ENCODE peak calls at places on chromosome 13, in seven cellular contexts. T, U, L, F, P, C and K are unnamed samples.

GRCh38 chr13:101767096-101767495 is 314.6 kb downstream of the ITGBL1 start:
- DNase-seq in T (no peak), U (no peak), L (no peak), F (no peak), P (no peak), C (no peak), K (no peak)

GRCh38 chr13:34419025-34419424 is 523.0 kb upstream of the NBEA start:
- DNase-seq in T (no peak), U (no peak), L (no peak), F (no peak), P (no peak), C (no peak), K (no peak)

GRCh38 chr13:57409656-57410055 is 221.9 kb upstream of the PCDH17 start:
- DNase-seq in T (no peak), U (no peak), L (no peak), F (no peak), P (no peak), C (no peak), K (no peak)

GRCh38 chr13:76973920-76974617 is 17.8 kb upstream of the CLN5 start:
- DNase-seq in T (no peak), U (no peak), L (no peak), F (no peak), P (no peak), C (no peak), K (no peak)

GRCh38 chr13:27792393-27793218 is at the start of gene GSX1:
- DNase-seq in T (peak), U (peak), L (peak), F (no peak), P (peak), C (peak), K (peak)

GRCh38 chr13:43874512-43875092 is 4.9 kb downstream of the CCDC122 start:
- DNase-seq in T (no peak), U (peak), L (peak), F (no peak), P (no peak), C (no peak), K (peak)

GRCh38 chr13:25018729-25019115 is 77.2 kb upstream of the PABPC3 start:
- DNase-seq in T (no peak), U (no peak), L (no peak), F (peak), P (no peak), C (no peak), K (no peak)

GRCh38 chr13:52845766-52846566 is 2.5 kb downstream of the PCDH8 start:
- DNase-seq in T (peak), U (peak), L (no peak), F (peak), P (no peak), C (peak), K (no peak)

GRCh38 chr13:42992585-42993122 is 613 bp upstream of the EPSTI1 start:
- DNase-seq in T (peak), U (no peak), L (no peak), F (no peak), P (no peak), C (peak), K (no peak)

GRCh38 chr13:39385621-39386231 is 217.3 kb downstream of the LHFPL6 start:
- DNase-seq in T (no peak), U (peak), L (no peak), F (no peak), P (peak), C (no peak), K (peak)

GRCh38 chr13:109400625-109401257 is 385.6 kb downstream of the IRS2 start:
- DNase-seq in T (no peak), U (no peak), L (no peak), F (no peak), P (no peak), C (no peak), K (no peak)

DNA sequence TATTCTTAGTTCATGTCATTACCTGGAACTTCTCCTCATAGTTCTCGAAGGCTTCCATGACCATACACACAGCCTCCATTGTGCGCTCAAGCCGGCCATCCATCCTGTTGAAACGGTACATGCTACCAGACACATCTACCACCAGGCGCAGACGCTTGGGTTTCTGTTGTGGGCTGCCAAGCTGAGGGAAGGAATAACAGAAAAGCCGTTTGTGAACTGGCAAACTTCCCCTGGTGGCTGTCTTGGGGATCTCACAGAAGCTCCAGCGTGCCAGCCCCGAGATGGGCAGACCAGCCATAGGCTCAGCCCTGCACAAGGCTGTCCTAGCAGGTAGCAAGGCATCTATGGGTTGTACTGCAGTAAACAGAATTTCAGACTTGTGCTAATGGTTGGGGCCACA is 130.1 kb downstream of the RGCC start:
- DNase-seq in T (no peak), U (no peak), L (no peak), F (no peak), P (no peak), C (peak), K (no peak)
- TF ChIP-seq CTCF in T (no peak), U (no peak), L (peak), F (no peak), P (peak), C (peak), K (no peak)

GRCh38 chr13:108278466-108278865 is 8.9 kb downstream of the TNFSF13B start:
- DNase-seq in T (no peak), U (no peak), L (no peak), F (no peak), P (no peak), C (no peak), K (no peak)

GRCh38 chr13:108281941-108282340 is 12.4 kb downstream of the TNFSF13B start:
- DNase-seq in T (no peak), U (no peak), L (no peak), F (no peak), P (no peak), C (no peak), K (no peak)

GRCh38 chr13:108288741-108289140 is 19.2 kb downstream of the TNFSF13B start:
- DNase-seq in T (no peak), U (no peak), L (no peak), F (no peak), P (no peak), C (no peak), K (no peak)

DNA sequence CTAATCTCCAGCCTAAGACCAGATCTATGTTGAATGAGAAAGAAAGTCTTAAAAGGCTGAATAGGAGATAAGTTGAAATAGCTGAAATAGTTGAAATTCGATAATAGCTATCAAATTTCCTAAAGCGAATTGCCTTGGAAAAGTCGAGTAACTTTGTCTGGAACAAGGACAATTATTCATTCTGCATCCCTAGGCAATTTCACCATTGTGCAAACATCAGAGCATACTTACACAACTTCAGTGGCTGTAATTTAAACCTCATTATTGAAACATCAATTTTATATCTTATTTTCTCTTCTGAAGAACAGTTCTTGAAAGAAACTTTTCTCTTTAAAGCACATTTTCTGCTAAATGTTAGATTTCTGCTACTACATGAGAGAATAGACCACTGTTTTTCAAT is 13.6 kb downstream of the TNFSF13B start:
- DNase-seq in T (no peak), U (no peak), L (no peak), F (no peak), P (no peak), C (no peak), K (peak)
- TF ChIP-seq CTCF in T (no peak), U (no peak), L (no peak), F (no peak), P (no peak), C (no peak), K (no peak)

DNA sequence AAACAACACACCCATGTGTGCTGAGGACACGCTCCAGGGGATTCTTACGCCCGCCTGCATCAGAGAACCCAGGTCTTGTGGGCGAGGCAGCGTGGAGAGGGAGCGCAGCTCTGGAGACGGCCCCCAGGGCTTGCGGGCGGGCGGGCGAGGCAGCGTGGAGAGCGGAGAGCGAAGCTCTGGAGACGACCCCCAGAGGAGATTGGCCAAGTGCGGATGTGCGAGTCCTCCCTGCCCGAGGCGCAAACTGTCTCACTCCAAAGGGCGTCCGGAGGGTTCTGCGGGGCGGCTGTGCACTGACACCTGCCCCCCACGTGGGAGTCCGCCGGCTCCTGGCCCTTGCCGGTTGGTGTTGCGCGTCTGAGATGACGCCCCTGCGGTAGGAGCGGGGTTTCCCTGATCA is 39.8 kb downstream of the MCF2L start:
- DNase-seq in T (no peak), U (no peak), L (no peak), F (no peak), P (no peak), C (no peak), K (no peak)
- TF ChIP-seq CTCF in T (no peak), U (no peak), L (no peak), F (no peak), P (no peak), C (no peak), K (no peak)

DNA sequence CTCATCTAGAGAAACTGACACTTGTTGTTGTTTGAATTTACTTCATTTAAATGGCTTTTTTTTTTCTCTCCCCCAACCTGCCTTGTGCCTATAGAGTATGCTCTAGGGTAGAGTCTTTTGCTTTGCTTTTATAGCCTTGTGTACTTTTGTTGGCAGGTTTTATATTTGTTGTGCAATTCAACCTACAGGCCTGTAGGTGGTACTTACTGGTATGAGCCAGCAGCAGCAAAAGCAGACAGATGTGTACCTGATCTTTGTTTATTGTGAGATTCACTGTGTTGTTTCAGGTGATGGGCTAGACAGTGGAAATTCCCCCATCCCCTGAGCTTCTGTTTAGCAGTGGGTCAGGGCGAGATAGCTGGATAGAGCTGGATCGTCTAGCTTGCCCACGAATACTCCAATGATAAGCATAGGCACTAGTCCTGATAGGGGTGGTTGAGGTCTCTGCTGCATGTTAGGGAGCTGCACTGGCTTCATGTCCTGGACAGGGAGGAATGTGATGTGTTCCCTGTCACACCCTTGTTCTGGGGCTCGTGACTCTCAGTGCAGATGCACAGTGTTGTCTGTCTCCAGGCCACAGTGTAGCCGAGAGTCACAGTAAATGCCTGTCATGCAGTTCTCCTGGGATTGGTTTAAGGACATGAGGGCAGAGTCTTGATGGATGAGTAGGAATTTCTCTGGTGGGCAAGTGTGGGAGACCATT is 21.3 kb downstream of the DNAJC3 start:
- DNase-seq in T (no peak), U (peak), L (no peak), F (no peak), P (no peak), C (no peak), K (no peak)
- TF ChIP-seq CTCF in T (no peak), U (peak), L (peak), F (peak), P (peak), C (no peak), K (peak)

DNA sequence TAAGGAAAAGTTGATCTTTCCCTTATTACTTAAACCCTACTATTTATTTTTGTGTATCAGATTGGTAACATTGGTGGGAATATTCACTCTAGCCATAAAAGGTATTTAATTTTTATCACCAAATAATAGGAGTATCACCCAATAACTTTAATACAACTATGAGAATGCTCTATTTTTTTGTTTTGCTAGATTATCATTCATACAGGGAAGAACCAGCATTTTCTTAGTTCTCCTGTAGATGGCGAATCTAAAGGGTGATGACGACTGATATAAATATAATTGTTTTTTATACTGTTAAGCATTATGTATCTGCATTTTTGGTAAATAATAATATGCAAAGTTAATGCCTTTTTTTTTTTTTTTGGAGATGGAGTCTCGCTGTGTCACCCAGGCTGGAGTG is 7.9 kb upstream of the FRY start:
- DNase-seq in T (no peak), U (no peak), L (no peak), F (no peak), P (no peak), C (no peak), K (no peak)
- TF ChIP-seq CTCF in T (no peak), U (peak), L (peak), F (no peak), P (peak), C (no peak), K (peak)

DNA sequence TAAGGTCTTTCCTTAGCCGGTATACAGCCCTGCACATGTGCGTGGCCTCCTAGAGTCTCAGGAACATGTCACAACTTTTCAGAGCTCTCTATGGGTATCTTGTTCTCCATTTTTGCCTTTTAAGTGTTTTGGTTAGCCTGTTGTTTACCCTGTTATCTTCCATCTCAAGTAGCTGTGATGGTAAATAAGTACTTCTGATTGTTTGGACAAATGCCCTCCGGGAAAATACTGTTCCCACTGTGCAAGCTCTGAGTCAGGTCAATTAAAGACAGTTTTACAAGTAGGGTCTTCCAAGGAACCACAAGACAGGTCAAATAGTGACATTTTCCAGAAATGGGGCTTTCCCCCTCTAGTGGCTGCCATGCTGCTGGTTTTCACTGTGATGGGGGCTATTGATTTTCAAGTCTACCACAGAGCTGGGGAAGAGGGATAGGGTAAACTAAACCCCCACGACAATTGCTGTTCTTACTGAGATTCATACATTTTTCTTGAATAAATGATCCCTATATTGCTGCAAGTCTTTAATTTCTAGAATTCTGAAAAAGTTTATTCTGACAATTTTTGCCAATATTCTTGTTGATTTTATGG is 109.5 kb downstream of the TM9SF2 start:
- DNase-seq in T (no peak), U (no peak), L (no peak), F (no peak), P (no peak), C (no peak), K (no peak)
- TF ChIP-seq CTCF in T (peak), U (peak), L (peak), F (peak), P (peak), C (no peak), K (no peak)

GRCh38 chr13:94119360-94119936 is 360.0 kb downstream of the DCT start:
- DNase-seq in T (no peak), U (no peak), L (no peak), F (no peak), P (no peak), C (no peak), K (no peak)
- TF ChIP-seq CTCF in T (no peak), U (no peak), L (no peak), F (peak), P (no peak), C (no peak), K (no peak)

GRCh38 chr13:97385146-97385545 is 48.8 kb upstream of the RAP2A start:
- DNase-seq in T (no peak), U (no peak), L (peak), F (no peak), P (no peak), C (no peak), K (no peak)

GRCh38 chr13:97382276-97382675 is 51.7 kb upstream of the RAP2A start:
- DNase-seq in T (no peak), U (no peak), L (no peak), F (no peak), P (no peak), C (no peak), K (no peak)

GRCh38 chr13:97386832-97387486 is 47.0 kb upstream of the RAP2A start:
- DNase-seq in T (no peak), U (no peak), L (no peak), F (no peak), P (no peak), C (peak), K (no peak)

GRCh38 chr13:97385854-97386253 is 48.1 kb upstream of the RAP2A start:
- DNase-seq in T (no peak), U (peak), L (no peak), F (no peak), P (no peak), C (no peak), K (peak)

DNA sequence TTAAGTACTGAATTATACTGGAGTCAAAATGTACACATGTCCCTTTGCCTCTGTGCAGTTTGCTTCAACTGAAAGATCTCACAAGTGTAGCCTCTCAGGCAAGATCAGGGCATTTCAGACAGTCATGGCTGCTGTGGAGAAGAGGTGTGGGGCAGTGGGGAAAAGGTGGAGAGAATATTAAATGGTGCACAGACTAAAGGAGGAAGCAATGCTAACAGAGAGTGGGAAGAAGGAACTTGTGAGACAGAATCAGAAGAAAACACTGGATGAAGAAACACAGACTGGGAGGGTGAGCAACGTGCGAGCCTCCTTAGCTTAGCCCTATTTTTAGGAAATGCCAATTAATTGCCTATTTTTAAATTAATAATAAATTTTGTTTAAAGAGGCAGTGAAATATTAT is 49.6 kb upstream of the RAP2A start:
- DNase-seq in T (no peak), U (no peak), L (no peak), F (no peak), P (no peak), C (no peak), K (no peak)
- TF ChIP-seq CTCF in T (no peak), U (no peak), L (no peak), F (no peak), P (no peak), C (no peak), K (no peak)

GRCh38 chr13:41306271-41307150 is 4.6 kb upstream of the NAA16 start:
- DNase-seq in T (no peak), U (no peak), L (no peak), F (no peak), P (peak), C (no peak), K (peak)
- TF ChIP-seq CTCF in T (no peak), U (no peak), L (no peak), F (no peak), P (no peak), C (no peak), K (no peak)